ENCODE peak calls at places on chromosomes 1 and 21, in ten cellular contexts. One of them, this sample, is unnamed.
A peak's percentile ranks its signal among the peaks of the same experiment; 100 is the strongest.

GRCh38 chr1:79074975-79075374 is 68.4 kb upstream of the ADGRL4 start:
- DNase-seq in mucosa of descending colon: no peak
- DNase-seq in astrocyte: no peak
- DNase-seq in stomach: no peak
- DNase-seq in pons: no peak
- DNase-seq in occipital lobe: no peak
- DNase-seq in heart right ventricle: no peak
- DNase-seq in fibroblast of mammary gland: peak; percentile 26
- DNase-seq in right atrium auricular region: no peak
- DNase-seq in anterior cingulate cortex: no peak
- DNase-seq in this sample: no peak

GRCh38 chr1:79198841-79199240 is 192.3 kb upstream of the ADGRL4 start:
- DNase-seq in mucosa of descending colon: no peak
- DNase-seq in astrocyte: peak; percentile 66
- DNase-seq in stomach: no peak
- DNase-seq in pons: no peak
- DNase-seq in occipital lobe: no peak
- DNase-seq in heart right ventricle: no peak
- DNase-seq in fibroblast of mammary gland: peak; percentile 73
- DNase-seq in right atrium auricular region: no peak
- DNase-seq in anterior cingulate cortex: no peak
- DNase-seq in this sample: no peak

GRCh38 chr21:26194811-26195251 is 24.3 kb upstream of the APP start:
- DNase-seq in mucosa of descending colon: no peak
- DNase-seq in astrocyte: no peak
- DNase-seq in stomach: no peak
- DNase-seq in pons: no peak
- DNase-seq in occipital lobe: no peak
- DNase-seq in heart right ventricle: no peak
- DNase-seq in fibroblast of mammary gland: peak; percentile 31
- DNase-seq in right atrium auricular region: no peak
- DNase-seq in anterior cingulate cortex: no peak
- DNase-seq in this sample: no peak

GRCh38 chr21:37455504-37455911 is 88.9 kb downstream of the DYRK1A start:
- DNase-seq in mucosa of descending colon: no peak
- DNase-seq in astrocyte: no peak
- DNase-seq in stomach: no peak
- DNase-seq in pons: no peak
- DNase-seq in occipital lobe: no peak
- DNase-seq in heart right ventricle: no peak
- DNase-seq in fibroblast of mammary gland: no peak
- DNase-seq in right atrium auricular region: no peak
- DNase-seq in anterior cingulate cortex: no peak
- DNase-seq in this sample: no peak

GRCh38 chr1:223846668-223847007 is 891 bp upstream of the TP53BP2 start:
- DNase-seq in mucosa of descending colon: peak; percentile 55
- DNase-seq in astrocyte: no peak
- DNase-seq in stomach: no peak
- DNase-seq in pons: peak; percentile 66
- DNase-seq in occipital lobe: peak; percentile 34
- DNase-seq in heart right ventricle: no peak
- DNase-seq in fibroblast of mammary gland: peak; percentile 29
- DNase-seq in right atrium auricular region: no peak
- DNase-seq in anterior cingulate cortex: no peak
- DNase-seq in this sample: peak; percentile 30

GRCh38 chr1:234231061-234231892 is 142.0 kb upstream of the COA6 start:
- DNase-seq in mucosa of descending colon: no peak
- DNase-seq in astrocyte: no peak
- DNase-seq in stomach: no peak
- DNase-seq in pons: no peak
- DNase-seq in occipital lobe: no peak
- DNase-seq in heart right ventricle: no peak
- DNase-seq in fibroblast of mammary gland: no peak
- DNase-seq in right atrium auricular region: no peak
- DNase-seq in anterior cingulate cortex: no peak
- DNase-seq in this sample: no peak

GRCh38 chr1:27258598-27258997 is 24.2 kb downstream of the WDTC1 start:
- DNase-seq in mucosa of descending colon: no peak
- DNase-seq in astrocyte: no peak
- DNase-seq in stomach: no peak
- DNase-seq in pons: no peak
- DNase-seq in occipital lobe: no peak
- DNase-seq in heart right ventricle: no peak
- DNase-seq in fibroblast of mammary gland: no peak
- DNase-seq in right atrium auricular region: no peak
- DNase-seq in anterior cingulate cortex: no peak
- DNase-seq in this sample: peak; percentile 62

GRCh38 chr1:62311473-62311943 is 7.7 kb downstream of the KANK4 start:
- DNase-seq in mucosa of descending colon: no peak
- DNase-seq in astrocyte: peak; percentile 55
- DNase-seq in stomach: no peak
- DNase-seq in pons: no peak
- DNase-seq in occipital lobe: no peak
- DNase-seq in heart right ventricle: no peak
- DNase-seq in fibroblast of mammary gland: no peak
- DNase-seq in right atrium auricular region: no peak
- DNase-seq in anterior cingulate cortex: no peak
- DNase-seq in this sample: no peak

GRCh38 chr1:63922848-63923247 is 149.0 kb downstream of the ROR1 start:
- DNase-seq in mucosa of descending colon: no peak
- DNase-seq in astrocyte: no peak
- DNase-seq in stomach: no peak
- DNase-seq in pons: no peak
- DNase-seq in occipital lobe: no peak
- DNase-seq in heart right ventricle: peak; percentile 72
- DNase-seq in fibroblast of mammary gland: no peak
- DNase-seq in right atrium auricular region: no peak
- DNase-seq in anterior cingulate cortex: no peak
- DNase-seq in this sample: no peak

GRCh38 chr1:234322979-234323378 is 50.3 kb upstream of the COA6 start:
- DNase-seq in mucosa of descending colon: peak; percentile 51
- DNase-seq in astrocyte: no peak
- DNase-seq in stomach: peak; percentile 61
- DNase-seq in pons: no peak
- DNase-seq in occipital lobe: no peak
- DNase-seq in heart right ventricle: no peak
- DNase-seq in fibroblast of mammary gland: peak; percentile 40
- DNase-seq in right atrium auricular region: no peak
- DNase-seq in anterior cingulate cortex: no peak
- DNase-seq in this sample: peak; percentile 39

GRCh38 chr1:201400257-201401230 is 1.4 kb upstream of the LAD1 start:
- DNase-seq in mucosa of descending colon: peak; percentile 52
- DNase-seq in astrocyte: no peak
- DNase-seq in stomach: no peak
- DNase-seq in pons: no peak
- DNase-seq in occipital lobe: no peak
- DNase-seq in heart right ventricle: no peak
- DNase-seq in fibroblast of mammary gland: no peak
- DNase-seq in right atrium auricular region: no peak
- DNase-seq in anterior cingulate cortex: no peak
- DNase-seq in this sample: no peak

GRCh38 chr1:165914136-165914798 is 86.9 kb downstream of the UCK2 start:
- DNase-seq in mucosa of descending colon: no peak
- DNase-seq in astrocyte: peak; percentile 61
- DNase-seq in stomach: peak; percentile 73
- DNase-seq in pons: peak; percentile 91
- DNase-seq in occipital lobe: peak; percentile 49
- DNase-seq in heart right ventricle: peak; percentile 63
- DNase-seq in fibroblast of mammary gland: peak; percentile 86
- DNase-seq in right atrium auricular region: peak; percentile 66
- DNase-seq in anterior cingulate cortex: peak; percentile 51
- DNase-seq in this sample: peak; percentile 76

GRCh38 chr1:59100975-59101374 is 195.9 kb upstream of the FGGY start:
- DNase-seq in mucosa of descending colon: no peak
- DNase-seq in astrocyte: peak; percentile 81
- DNase-seq in stomach: no peak
- DNase-seq in pons: no peak
- DNase-seq in occipital lobe: no peak
- DNase-seq in heart right ventricle: no peak
- DNase-seq in fibroblast of mammary gland: no peak
- DNase-seq in right atrium auricular region: no peak
- DNase-seq in anterior cingulate cortex: no peak
- DNase-seq in this sample: no peak

This sample was measured in naive thymus-derived CD4-positive, alpha-beta T cell.